ENCODE peak calls at places on chromosomes 6 and 20, in four cellular contexts. One of them, this sample, is unnamed.

GRCh38 chr6:129370268-129370916 is 339.6 kb downstream of the ARHGAP18 start:
- DNase-seq in HepG2: peak; percentile 32
- DNase-seq in GM12878: no peak
- DNase-seq in K562: peak; percentile 43
- DNase-seq in this sample: peak; percentile 24

GRCh38 chr6:45709834-45710233 is 305.8 kb downstream of the CLIC5 start:
- DNase-seq in HepG2: no peak
- DNase-seq in GM12878: peak; percentile 64
- DNase-seq in K562: no peak
- DNase-seq in this sample: no peak

GRCh38 chr6:37550436-37550835 is 50.7 kb upstream of the CCDC167 start:
- DNase-seq in GM12878: no peak
- DNase-seq in K562: no peak
- DNase-seq in HepG2: no peak
- DNase-seq in this sample: no peak

GRCh38 chr6:52155791-52156576 is 30.2 kb upstream of the IL17A start:
- DNase-seq in HepG2: no peak
- DNase-seq in GM12878: peak; percentile 87
- DNase-seq in K562: no peak
- DNase-seq in this sample: no peak

GRCh38 chr6:77466055-77467028 is 3.1 kb upstream of the HTR1B start:
- DNase-seq in GM12878: no peak
- DNase-seq in K562: no peak
- DNase-seq in HepG2: peak; percentile 20
- DNase-seq in this sample: peak; percentile 71

GRCh38 chr6:111260570-111261298 is 173.4 kb downstream of the SLC16A10 start:
- DNase-seq in HepG2: no peak
- DNase-seq in GM12878: no peak
- DNase-seq in K562: peak; percentile 46
- DNase-seq in this sample: no peak

GRCh38 chr6:73566954-73567591 is 46.2 kb upstream of the EEF1A1 start:
- DNase-seq in HepG2: peak; percentile 96
- DNase-seq in K562: peak; percentile 39
- DNase-seq in GM12878: no peak
- DNase-seq in this sample: no peak

GRCh38 chr6:150152891-150153876 is 10.3 kb downstream of the PPP1R14C start:
- DNase-seq in K562: no peak
- DNase-seq in HepG2: no peak
- DNase-seq in GM12878: no peak
- DNase-seq in this sample: no peak

GRCh38 chr6:75235271-75235670 is 8.3 kb downstream of the COX7A2 start:
- DNase-seq in HepG2: no peak
- DNase-seq in GM12878: no peak
- DNase-seq in K562: no peak
- DNase-seq in this sample: no peak

GRCh38 chr6:8108759-8109539 is 6.6 kb upstream of the EEF1E1 start:
- DNase-seq in GM12878: no peak
- DNase-seq in HepG2: no peak
- DNase-seq in K562: no peak
- DNase-seq in this sample: no peak

GRCh38 chr20:45419188-45420091 is 3.5 kb downstream of the PIGT start:
- DNase-seq in GM12878: peak; percentile 80
- DNase-seq in HepG2: peak; percentile 35
- DNase-seq in K562: no peak
- DNase-seq in this sample: no peak

GRCh38 chr6:138451043-138451442 is 47.0 kb downstream of the HEBP2 start:
- DNase-seq in HepG2: no peak
- DNase-seq in K562: no peak
- DNase-seq in GM12878: no peak
- DNase-seq in this sample: no peak

GRCh38 chr6:48959401-48960060 is 503.5 kb downstream of the MMUT start:
- DNase-seq in K562: no peak
- DNase-seq in HepG2: no peak
- DNase-seq in GM12878: no peak
- DNase-seq in this sample: no peak

GRCh38 chr6:48957781-48958180 is 505.3 kb downstream of the MMUT start:
- DNase-seq in K562: no peak
- DNase-seq in GM12878: no peak
- DNase-seq in HepG2: no peak
- DNase-seq in this sample: no peak

DNA sequence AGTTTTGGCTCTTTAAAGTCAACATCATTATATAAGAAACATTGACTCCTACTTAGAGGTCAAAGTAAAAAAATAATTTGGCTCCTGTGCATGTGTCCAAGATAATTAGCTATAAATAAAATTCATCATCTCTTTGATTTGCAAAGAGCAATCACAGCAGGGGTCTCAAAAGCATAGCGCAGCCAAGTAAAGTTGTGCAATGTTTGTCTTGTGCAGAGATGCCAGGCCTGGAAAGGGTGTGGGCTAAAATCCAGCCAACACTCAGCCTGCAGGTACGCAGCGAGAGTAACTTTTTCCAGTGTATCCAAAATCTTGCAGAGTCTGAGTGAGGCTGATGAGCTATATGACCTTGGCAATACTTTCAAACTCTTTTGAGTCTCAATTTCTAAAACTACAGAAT is 501.0 kb downstream of the MMUT start:
- DNase-seq in K562: no peak
- DNase-seq in GM12878: no peak
- DNase-seq in HepG2: no peak
- DNase-seq in this sample: no peak
- TF ChIP-seq MAX in K562: no peak
- TF ChIP-seq MAX in GM12878: no peak
- TF ChIP-seq MAX in HepG2: no peak
- TF ChIP-seq MAX in this sample: no peak

DNA sequence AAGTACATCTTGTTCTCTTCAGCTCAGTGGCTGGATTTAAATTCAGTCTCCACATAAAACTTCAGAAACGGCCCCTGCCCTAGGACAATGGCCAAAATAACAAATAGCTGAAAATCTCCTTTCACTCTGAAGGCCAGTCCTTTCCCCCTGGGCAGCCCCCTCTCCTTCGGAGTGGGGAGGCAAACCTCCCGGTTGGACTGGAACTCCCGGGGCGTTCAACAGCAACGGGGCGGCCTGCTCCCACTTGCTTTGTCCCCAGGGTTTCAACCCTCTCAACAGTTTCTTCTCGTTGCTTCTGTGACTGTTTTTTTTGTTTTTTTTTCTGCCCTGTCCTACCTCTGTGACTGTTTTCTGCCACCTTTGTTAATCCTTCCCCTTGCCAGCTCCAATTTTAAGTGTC is 102.6 kb upstream of the DUSP22 start:
- DNase-seq in GM12878: no peak
- DNase-seq in K562: no peak
- DNase-seq in HepG2: no peak
- DNase-seq in this sample: no peak
- TF ChIP-seq ETV6 in GM12878: no peak
- TF ChIP-seq ETV6 in K562: no peak
- TF ChIP-seq ETV6 in HepG2: no peak
- TF ChIP-seq ETV6 in this sample: no peak

DNA sequence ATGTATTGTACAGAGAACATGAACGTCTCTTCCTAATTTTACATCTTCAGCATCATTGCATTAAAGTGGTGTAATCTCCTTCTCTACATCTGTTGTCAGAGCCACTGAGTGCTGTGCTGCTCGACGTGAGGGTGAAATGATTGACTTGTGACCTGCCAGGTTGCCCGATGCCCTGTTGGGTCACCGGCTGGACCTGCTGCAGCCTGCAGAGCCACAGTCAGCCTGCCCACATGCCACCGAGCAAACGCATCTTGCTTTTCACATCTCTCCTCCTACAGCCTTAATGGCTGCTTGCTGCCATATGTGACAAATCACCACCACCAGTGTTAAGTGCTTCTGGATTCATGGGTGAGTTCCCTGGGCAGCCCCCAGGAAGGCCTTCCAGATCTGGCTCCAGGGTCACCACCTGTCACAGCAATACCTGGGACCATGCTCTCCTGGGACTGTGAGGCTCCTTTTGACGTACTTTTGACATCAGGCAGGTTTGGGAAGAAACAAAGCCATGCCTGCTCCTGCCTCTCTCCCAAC is 80.3 kb downstream of the ASXL1 start:
- DNase-seq in HepG2: no peak
- DNase-seq in K562: no peak
- DNase-seq in GM12878: no peak
- DNase-seq in this sample: no peak
- TF ChIP-seq MAX in HepG2: no peak
- TF ChIP-seq MAX in K562: no peak
- TF ChIP-seq MAX in GM12878: no peak
- TF ChIP-seq MAX in this sample: no peak

GRCh38 chr20:19730716-19731115 is 27.3 kb upstream of the RIN2 start:
- DNase-seq in K562: no peak
- DNase-seq in GM12878: no peak
- DNase-seq in HepG2: no peak
- DNase-seq in this sample: no peak

GRCh38 chr20:19729672-19730071 is 28.4 kb upstream of the RIN2 start:
- DNase-seq in GM12878: no peak
- DNase-seq in K562: no peak
- DNase-seq in HepG2: no peak
- DNase-seq in this sample: no peak

GRCh38 chr20:19723834-19724430 is 34.1 kb upstream of the RIN2 start:
- DNase-seq in K562: no peak
- DNase-seq in GM12878: no peak
- DNase-seq in HepG2: no peak
- DNase-seq in this sample: no peak

GRCh38 chr20:19727251-19727847 is 30.7 kb upstream of the RIN2 start:
- DNase-seq in HepG2: no peak
- DNase-seq in GM12878: no peak
- DNase-seq in K562: no peak
- DNase-seq in this sample: no peak

DNA sequence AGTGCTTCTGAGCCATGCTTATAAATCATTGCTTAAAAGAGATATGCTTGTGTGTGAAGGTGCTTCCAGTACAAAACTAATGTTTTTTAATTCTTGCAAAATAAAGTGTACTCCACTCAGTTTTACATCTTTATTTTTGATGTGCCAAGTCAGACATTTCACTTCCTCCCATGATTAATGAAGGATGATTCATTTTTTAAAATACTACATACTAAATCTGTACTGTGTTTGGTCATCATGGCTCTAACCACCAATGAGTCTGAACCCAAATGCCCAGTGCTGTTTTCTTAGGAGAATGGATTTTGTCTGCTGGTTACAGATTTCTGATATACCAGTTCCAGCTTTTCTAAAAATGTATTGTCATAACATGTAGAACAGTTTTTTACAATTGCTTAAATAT is 31.9 kb upstream of the RIN2 start:
- DNase-seq in K562: no peak
- DNase-seq in GM12878: no peak
- DNase-seq in HepG2: no peak
- DNase-seq in this sample: no peak
- TF ChIP-seq ETV6 in K562: no peak
- TF ChIP-seq ETV6 in GM12878: no peak
- TF ChIP-seq ETV6 in HepG2: no peak
- TF ChIP-seq ETV6 in this sample: no peak

This sample was measured in WTC11.